ENCODE peak calls at places on chromosome 21, in six cellular contexts. One of them, this sample, is unnamed.

GRCh38 chr21:33136898-33137502 is 67.1 kb downstream of the OLIG1 start:
- DNase-seq in prostate gland: no peak
- DNase-seq in Panc1: no peak
- DNase-seq in fibroblast of villous mesenchyme: no peak
- DNase-seq in heart left ventricle: no peak
- DNase-seq in neural progenitor cell: no peak
- DNase-seq in this sample: no peak

GRCh38 chr21:39885119-39885848 is 18.0 kb downstream of the PCP4 start:
- DNase-seq in prostate gland: no peak
- DNase-seq in Panc1: no peak
- DNase-seq in fibroblast of villous mesenchyme: no peak
- DNase-seq in heart left ventricle: peak; percentile 70
- DNase-seq in neural progenitor cell: peak; percentile 47
- DNase-seq in this sample: no peak

GRCh38 chr21:36321325-36322082 is 1.5 kb downstream of the MORC3 start:
- DNase-seq in prostate gland: peak; percentile 17
- DNase-seq in Panc1: no peak
- DNase-seq in fibroblast of villous mesenchyme: peak; percentile 27
- DNase-seq in heart left ventricle: no peak
- DNase-seq in neural progenitor cell: peak; percentile 68
- DNase-seq in this sample: peak; percentile 32

GRCh38 chr21:23936224-23936623 is 1671.1 kb downstream of the MRPL39 start:
- DNase-seq in prostate gland: no peak
- DNase-seq in Panc1: no peak
- DNase-seq in fibroblast of villous mesenchyme: no peak
- DNase-seq in heart left ventricle: no peak
- DNase-seq in neural progenitor cell: peak; percentile 5
- DNase-seq in this sample: peak; percentile 33

GRCh38 chr21:29209696-29210095 is 79.3 kb downstream of the MAP3K7CL start:
- DNase-seq in prostate gland: no peak
- DNase-seq in Panc1: no peak
- DNase-seq in fibroblast of villous mesenchyme: no peak
- DNase-seq in heart left ventricle: no peak
- DNase-seq in neural progenitor cell: no peak
- DNase-seq in this sample: no peak

GRCh38 chr21:36041910-36042309 is 18.4 kb downstream of the SETD4 start:
- DNase-seq in prostate gland: no peak
- DNase-seq in Panc1: no peak
- DNase-seq in fibroblast of villous mesenchyme: no peak
- DNase-seq in heart left ventricle: no peak
- DNase-seq in neural progenitor cell: no peak
- DNase-seq in this sample: no peak

GRCh38 chr21:43585514-43585913 is 73.8 kb downstream of the HSF2BP start:
- DNase-seq in prostate gland: no peak
- DNase-seq in Panc1: no peak
- DNase-seq in fibroblast of villous mesenchyme: no peak
- DNase-seq in heart left ventricle: no peak
- DNase-seq in neural progenitor cell: no peak
- DNase-seq in this sample: peak; percentile 67

GRCh38 chr21:22898061-22898460 is 1899.9 kb downstream of the NCAM2 start:
- DNase-seq in prostate gland: no peak
- DNase-seq in Panc1: no peak
- DNase-seq in fibroblast of villous mesenchyme: no peak
- DNase-seq in heart left ventricle: no peak
- DNase-seq in neural progenitor cell: no peak
- DNase-seq in this sample: no peak

GRCh38 chr21:43306911-43307676 is 119.8 kb downstream of the SIK1 start:
- DNase-seq in prostate gland: no peak
- DNase-seq in Panc1: peak; percentile 55
- DNase-seq in fibroblast of villous mesenchyme: peak; percentile 42
- DNase-seq in heart left ventricle: peak; percentile 69
- DNase-seq in neural progenitor cell: no peak
- DNase-seq in this sample: no peak

GRCh38 chr21:37915516-37915915 is 741 bp downstream of the KCNJ6 start:
- DNase-seq in prostate gland: no peak
- DNase-seq in Panc1: no peak
- DNase-seq in fibroblast of villous mesenchyme: no peak
- DNase-seq in heart left ventricle: no peak
- DNase-seq in neural progenitor cell: peak; percentile 36
- DNase-seq in this sample: no peak

GRCh38 chr21:46424062-46424591 is 34.6 kb upstream of the DIP2A start:
- DNase-seq in prostate gland: no peak
- DNase-seq in Panc1: no peak
- DNase-seq in fibroblast of villous mesenchyme: no peak
- DNase-seq in heart left ventricle: no peak
- DNase-seq in neural progenitor cell: no peak
- DNase-seq in this sample: no peak

GRCh38 chr21:46322351-46323226 is 1.1 kb downstream of the C21orf58 start:
- DNase-seq in prostate gland: no peak
- DNase-seq in Panc1: no peak
- DNase-seq in fibroblast of villous mesenchyme: peak; percentile 46
- DNase-seq in heart left ventricle: no peak
- DNase-seq in neural progenitor cell: peak; percentile 47
- DNase-seq in this sample: peak; percentile 37

GRCh38 chr21:39630827-39631226 is 18.1 kb downstream of the B3GALT5 start:
- DNase-seq in prostate gland: no peak
- DNase-seq in Panc1: no peak
- DNase-seq in fibroblast of villous mesenchyme: no peak
- DNase-seq in heart left ventricle: no peak
- DNase-seq in neural progenitor cell: no peak
- DNase-seq in this sample: no peak

GRCh38 chr21:17585875-17586450 is 26.7 kb downstream of the BTG3 start:
- DNase-seq in prostate gland: no peak
- DNase-seq in Panc1: peak; percentile 15
- DNase-seq in fibroblast of villous mesenchyme: peak; percentile 71
- DNase-seq in heart left ventricle: no peak
- DNase-seq in neural progenitor cell: peak; percentile 38
- DNase-seq in this sample: peak; percentile 71

GRCh38 chr21:25560151-25560783 is 47.0 kb downstream of the MRPL39 start:
- DNase-seq in prostate gland: no peak
- DNase-seq in Panc1: no peak
- DNase-seq in fibroblast of villous mesenchyme: peak; percentile 40
- DNase-seq in heart left ventricle: no peak
- DNase-seq in neural progenitor cell: no peak
- DNase-seq in this sample: peak; percentile 23

GRCh38 chr21:39217356-39218081 is 34.3 kb upstream of the PSMG1 start:
- DNase-seq in prostate gland: no peak
- DNase-seq in Panc1: no peak
- DNase-seq in fibroblast of villous mesenchyme: no peak
- DNase-seq in heart left ventricle: no peak
- DNase-seq in neural progenitor cell: no peak
- DNase-seq in this sample: no peak

GRCh38 chr21:14736162-14736561 is 190.0 kb upstream of the SAMSN1 start:
- DNase-seq in prostate gland: no peak
- DNase-seq in Panc1: no peak
- DNase-seq in fibroblast of villous mesenchyme: no peak
- DNase-seq in heart left ventricle: no peak
- DNase-seq in neural progenitor cell: no peak
- DNase-seq in this sample: no peak

GRCh38 chr21:32726742-32727477 is 903 bp downstream of the SYNJ1 start:
- DNase-seq in prostate gland: no peak
- DNase-seq in Panc1: no peak
- DNase-seq in fibroblast of villous mesenchyme: peak; percentile 37
- DNase-seq in heart left ventricle: peak; percentile 44
- DNase-seq in neural progenitor cell: peak; percentile 36
- DNase-seq in this sample: peak; percentile 37

GRCh38 chr21:21010698-21011097 is 12.5 kb downstream of the NCAM2 start:
- DNase-seq in prostate gland: no peak
- DNase-seq in Panc1: no peak
- DNase-seq in fibroblast of villous mesenchyme: no peak
- DNase-seq in heart left ventricle: no peak
- DNase-seq in neural progenitor cell: no peak
- DNase-seq in this sample: no peak

GRCh38 chr21:25733859-25734653 is 648 bp downstream of the ATP5PF start:
- DNase-seq in prostate gland: no peak
- DNase-seq in Panc1: peak; percentile 7
- DNase-seq in fibroblast of villous mesenchyme: peak; percentile 38
- DNase-seq in heart left ventricle: peak; percentile 52
- DNase-seq in neural progenitor cell: no peak
- DNase-seq in this sample: peak; percentile 31

GRCh38 chr21:23853796-23854379 is 1753.4 kb downstream of the MRPL39 start:
- DNase-seq in prostate gland: no peak
- DNase-seq in Panc1: no peak
- DNase-seq in fibroblast of villous mesenchyme: no peak
- DNase-seq in heart left ventricle: no peak
- DNase-seq in neural progenitor cell: no peak
- DNase-seq in this sample: peak; percentile 41

GRCh38 chr21:43727571-43728466 is 8.9 kb downstream of the PDXK start:
- DNase-seq in prostate gland: no peak
- DNase-seq in Panc1: no peak
- DNase-seq in fibroblast of villous mesenchyme: peak; percentile 75
- DNase-seq in heart left ventricle: peak; percentile 68
- DNase-seq in neural progenitor cell: no peak
- DNase-seq in this sample: no peak

GRCh38 chr21:26532208-26532607 is 40.9 kb downstream of the CYYR1 start:
- DNase-seq in prostate gland: no peak
- DNase-seq in Panc1: no peak
- DNase-seq in fibroblast of villous mesenchyme: no peak
- DNase-seq in heart left ventricle: no peak
- DNase-seq in neural progenitor cell: no peak
- DNase-seq in this sample: no peak

GRCh38 chr21:36606292-36606982 is 92.5 kb upstream of the SIM2 start:
- DNase-seq in prostate gland: no peak
- DNase-seq in Panc1: no peak
- DNase-seq in fibroblast of villous mesenchyme: peak; percentile 22
- DNase-seq in heart left ventricle: no peak
- DNase-seq in neural progenitor cell: no peak
- DNase-seq in this sample: no peak

DNA sequence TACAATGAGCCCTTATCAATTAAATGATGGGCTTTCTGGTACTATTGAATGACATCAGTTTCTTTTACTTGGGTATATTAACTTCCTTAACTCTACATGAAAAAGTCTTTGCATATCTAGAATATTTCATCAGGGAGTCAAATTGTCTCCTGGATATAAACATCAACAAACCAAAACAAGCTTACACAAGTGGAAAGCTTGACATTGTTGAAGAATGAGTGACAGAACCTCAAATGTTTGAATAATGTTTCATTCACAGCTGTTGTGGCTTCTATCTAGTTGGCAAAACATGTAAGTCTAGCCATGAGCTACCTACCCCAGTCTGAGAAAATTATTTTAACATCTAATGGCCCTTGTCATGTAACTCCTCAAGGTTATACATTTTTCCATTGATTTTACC is 604.8 kb upstream of the ADAMTS5 start:
- DNase-seq in prostate gland: no peak
- DNase-seq in Panc1: no peak
- DNase-seq in fibroblast of villous mesenchyme: peak; percentile 21
- DNase-seq in heart left ventricle: no peak
- DNase-seq in neural progenitor cell: no peak
- DNase-seq in this sample: peak; percentile 55
- H3K4me3 ChIP-seq in prostate gland: no peak overlapping the region
- H3K4me3 ChIP-seq in Panc1: no peak overlapping the region
- H3K4me3 ChIP-seq in fibroblast of villous mesenchyme: no peak overlapping the region
- H3K4me3 ChIP-seq in heart left ventricle: no peak overlapping the region
- H3K4me3 ChIP-seq in neural progenitor cell: no peak overlapping the region
- H3K4me3 ChIP-seq in this sample: no peak overlapping the region

DNA sequence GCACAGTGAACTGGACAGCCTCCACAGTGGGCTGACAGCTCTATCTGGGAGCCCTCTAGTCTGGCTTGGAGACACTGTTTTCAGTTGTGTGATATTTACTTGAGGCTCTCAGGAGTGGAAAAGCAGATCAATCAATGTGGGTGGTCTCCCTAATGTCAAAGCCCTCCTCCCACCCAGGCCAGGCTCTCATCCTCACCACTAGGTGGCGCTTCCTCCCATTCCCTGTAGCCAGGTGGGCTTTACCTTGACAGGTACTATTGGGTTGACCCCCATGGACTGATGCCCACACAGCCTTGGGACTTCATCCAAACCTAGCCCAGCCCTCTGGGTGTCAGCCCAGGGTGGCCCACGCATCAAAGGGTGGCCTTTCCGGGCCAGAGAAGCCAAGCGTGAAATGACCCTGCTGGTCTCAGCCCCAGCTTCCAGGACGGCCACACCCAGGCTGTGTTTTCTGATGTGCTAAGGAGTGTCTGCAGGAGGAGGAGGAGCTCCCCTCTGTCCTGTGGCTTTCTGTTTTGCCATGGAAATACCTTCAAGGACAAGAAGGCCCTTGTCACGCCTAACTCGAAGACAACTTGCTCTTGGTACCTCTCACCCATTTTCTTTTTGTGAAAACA is 54.0 kb downstream of the CLIC6 start:
- DNase-seq in prostate gland: no peak
- DNase-seq in Panc1: peak; percentile 30
- DNase-seq in fibroblast of villous mesenchyme: no peak
- DNase-seq in heart left ventricle: no peak
- DNase-seq in neural progenitor cell: peak; percentile 67
- DNase-seq in this sample: no peak
- TF ChIP-seq CTCF in prostate gland: no peak
- TF ChIP-seq CTCF in Panc1: peak; percentile 71
- TF ChIP-seq CTCF in fibroblast of villous mesenchyme: peak; percentile 51
- TF ChIP-seq CTCF in heart left ventricle: no peak
- TF ChIP-seq CTCF in neural progenitor cell: peak; percentile 75
- TF ChIP-seq CTCF in this sample: peak; percentile 46

GRCh38 chr21:42057861-42058437 is 13.2 kb upstream of the UMODL1 start:
- DNase-seq in prostate gland: no peak
- DNase-seq in Panc1: no peak
- DNase-seq in fibroblast of villous mesenchyme: no peak
- DNase-seq in heart left ventricle: no peak
- DNase-seq in neural progenitor cell: no peak
- DNase-seq in this sample: no peak
- H3K4me3 ChIP-seq in prostate gland: no peak overlapping the region
- H3K4me3 ChIP-seq in Panc1: no peak overlapping the region
- H3K4me3 ChIP-seq in fibroblast of villous mesenchyme: no peak overlapping the region
- H3K4me3 ChIP-seq in heart left ventricle: no peak overlapping the region
- H3K4me3 ChIP-seq in neural progenitor cell: no peak overlapping the region
- H3K4me3 ChIP-seq in this sample: no peak overlapping the region

GRCh38 chr21:45192332-45192731 is 95.4 kb downstream of the POFUT2 start:
- DNase-seq in prostate gland: no peak
- DNase-seq in Panc1: no peak
- DNase-seq in fibroblast of villous mesenchyme: no peak
- DNase-seq in heart left ventricle: no peak
- DNase-seq in neural progenitor cell: peak; percentile 33
- DNase-seq in this sample: no peak
- TF ChIP-seq CTCF in prostate gland: no peak
- TF ChIP-seq CTCF in Panc1: no peak
- TF ChIP-seq CTCF in fibroblast of villous mesenchyme: no peak
- TF ChIP-seq CTCF in heart left ventricle: no peak
- TF ChIP-seq CTCF in neural progenitor cell: peak; percentile 40
- TF ChIP-seq CTCF in this sample: no peak

GRCh38 chr21:16195476-16195875 is 465.7 kb downstream of the USP25 start:
- DNase-seq in prostate gland: no peak
- DNase-seq in Panc1: no peak
- DNase-seq in fibroblast of villous mesenchyme: peak; percentile 77
- DNase-seq in heart left ventricle: no peak
- DNase-seq in neural progenitor cell: no peak
- DNase-seq in this sample: peak; percentile 77
- H3K4me3 ChIP-seq in prostate gland: peak overlapping the region; percentile 24
- H3K4me3 ChIP-seq in Panc1: no peak overlapping the region
- H3K4me3 ChIP-seq in fibroblast of villous mesenchyme: peak overlapping the region; percentile 40
- H3K4me3 ChIP-seq in heart left ventricle: peak overlapping the region; percentile 62
- H3K4me3 ChIP-seq in neural progenitor cell: no peak overlapping the region
- H3K4me3 ChIP-seq in this sample: peak overlapping the region; percentile 61

GRCh38 chr21:31622397-31622796 is 37.1 kb upstream of the SOD1 start:
- DNase-seq in prostate gland: no peak
- DNase-seq in Panc1: no peak
- DNase-seq in fibroblast of villous mesenchyme: no peak
- DNase-seq in heart left ventricle: no peak
- DNase-seq in neural progenitor cell: no peak
- DNase-seq in this sample: no peak
- TF ChIP-seq CTCF in prostate gland: no peak
- TF ChIP-seq CTCF in Panc1: no peak
- TF ChIP-seq CTCF in fibroblast of villous mesenchyme: no peak
- TF ChIP-seq CTCF in heart left ventricle: no peak
- TF ChIP-seq CTCF in neural progenitor cell: no peak
- TF ChIP-seq CTCF in this sample: no peak